ENCODE peak calls at places on chromosome 2, in seven cellular contexts. U is A549, T is kidney, Z is AG04449, E is GM06990, X is pancreas, M is GM20000. W is an unnamed sample.

GRCh38 chr2:128437181-128437520 is 118.5 kb upstream of the HS6ST1 start:
- DNase-seq in X (no peak), U (no peak), M (no peak), T (no peak), E (no peak), Z (no peak), W (no peak)

GRCh38 chr2:164514491-164514890 is 106.8 kb downstream of the GRB14 start:
- DNase-seq in T (no peak), Z (no peak), X (no peak), M (no peak), E (no peak), U (peak; percentile 28), W (peak; percentile 95)

GRCh38 chr2:27596627-27597026 is 13.8 kb downstream of the ZNF512 start:
- DNase-seq in Z (no peak), M (no peak), E (no peak), T (no peak), U (no peak), X (no peak), W (peak; percentile 31)

GRCh38 chr2:165898381-165898780 is 55.2 kb downstream of the TTC21B start:
- DNase-seq in T (no peak), M (no peak), X (no peak), Z (no peak), U (no peak), E (no peak), W (peak; percentile 95)

GRCh38 chr2:128369626-128370467 is 51.2 kb upstream of the HS6ST1 start:
- DNase-seq in E (no peak), U (no peak), M (no peak), Z (no peak), X (no peak), T (peak; percentile 60), W (no peak)

GRCh38 chr2:167196461-167197252 is 308.4 kb downstream of the XIRP2 start:
- DNase-seq in M (no peak), T (no peak), E (no peak), X (no peak), Z (no peak), U (no peak), W (peak; percentile 87)

GRCh38 chr2:190637903-190638618 is 10.8 kb upstream of the NAB1 start:
- DNase-seq in M (no peak), X (peak; percentile 27), Z (no peak), T (no peak), E (no peak), U (peak; percentile 46), W (no peak)

GRCh38 chr2:203637819-203638167 is 68.6 kb upstream of the CD28 start:
- DNase-seq in Z (no peak), T (no peak), M (no peak), E (no peak), U (no peak), X (no peak), W (no peak)

GRCh38 chr2:17830053-17831034 is 14.1 kb downstream of the MSGN1 start:
- DNase-seq in Z (peak; percentile 9), U (peak; percentile 92), M (peak; percentile 72), E (peak; percentile 65), X (peak; percentile 65), T (peak; percentile 83), W (peak; percentile 34)

GRCh38 chr2:18645315-18645714 is 55.9 kb upstream of the NT5C1B start:
- DNase-seq in X (no peak), M (no peak), E (no peak), U (no peak), T (no peak), Z (no peak), W (peak; percentile 8)

GRCh38 chr2:74226648-74227213 is 28.3 kb downstream of the MTHFD2 start:
- DNase-seq in X (peak; percentile 73), E (no peak), U (no peak), T (no peak), M (no peak), Z (no peak), W (no peak)

GRCh38 chr2:6863792-6864191 is 1.9 kb downstream of the CMPK2 start:
- DNase-seq in M (no peak), T (peak; percentile 72), E (no peak), U (no peak), Z (no peak), X (no peak), W (no peak)

GRCh38 chr2:85503168-85503610 is 35.8 kb upstream of the MAT2A start:
- DNase-seq in M (no peak), T (no peak), Z (no peak), E (no peak), X (no peak), U (peak; percentile 51), W (peak; percentile 65)
- TF ChIP-seq CTCF in M (no peak), T (no peak), Z (no peak), E (no peak), X (no peak), U (no peak), W (peak; percentile 18)

GRCh38 chr2:240013343-240013742 is 11.8 kb downstream of the NDUFA10 start:
- DNase-seq in X (no peak), Z (no peak), E (no peak), T (no peak), M (no peak), U (peak; percentile 29), W (peak; percentile 48)
- TF ChIP-seq CTCF in X (no peak), Z (peak; percentile 24), E (no peak), T (no peak), M (no peak), U (no peak), W (peak; percentile 51)

DNA sequence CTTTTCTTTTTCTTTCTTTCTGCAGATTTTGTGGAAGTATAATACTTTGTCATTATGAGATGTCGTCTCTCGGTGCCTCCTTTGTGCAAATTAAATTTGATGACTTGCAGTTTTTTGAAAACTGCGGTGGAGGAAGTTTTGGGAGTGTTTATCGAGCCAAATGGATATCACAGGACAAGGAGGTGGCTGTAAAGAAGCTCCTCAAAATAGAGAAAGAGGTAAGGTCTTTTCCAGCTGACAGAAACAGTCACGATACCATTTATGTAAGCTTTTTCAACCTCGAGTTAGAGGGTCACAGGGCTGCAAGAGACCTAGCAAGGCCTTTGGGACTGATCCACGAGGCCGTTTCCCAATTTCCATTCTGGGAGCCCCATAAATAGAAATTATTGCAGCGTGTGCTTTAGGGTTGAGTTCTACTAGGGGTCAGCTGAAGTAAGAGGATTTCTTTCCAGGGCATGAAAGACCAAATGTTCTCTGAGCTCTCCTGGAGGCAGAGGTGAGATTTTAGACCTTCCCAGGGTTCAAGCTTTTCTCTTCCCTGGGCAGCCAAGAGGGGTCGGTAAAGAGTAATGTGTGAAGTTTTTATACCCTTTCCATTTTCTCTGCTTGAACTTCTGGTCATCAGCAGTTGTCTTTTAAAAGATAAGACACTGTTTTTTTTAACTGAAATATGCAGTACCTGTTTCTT is 15.5 kb downstream of the MAP3K20 start:
- DNase-seq in U (no peak), M (no peak), Z (no peak), X (no peak), E (no peak), T (peak; percentile 65), W (no peak)
- TF ChIP-seq CTCF in U (peak; percentile 33), M (no peak), Z (no peak), X (no peak), E (peak; percentile 57), T (no peak), W (no peak)

GRCh38 chr2:120026890-120027289 is 14.0 kb downstream of the EPB41L5 start:
- DNase-seq in Z (no peak), E (no peak), U (peak; percentile 16), X (no peak), T (no peak), M (no peak), W (no peak)
- TF ChIP-seq CTCF in Z (no peak), E (no peak), U (no peak), X (no peak), T (no peak), M (no peak), W (peak; percentile 48)

DNA sequence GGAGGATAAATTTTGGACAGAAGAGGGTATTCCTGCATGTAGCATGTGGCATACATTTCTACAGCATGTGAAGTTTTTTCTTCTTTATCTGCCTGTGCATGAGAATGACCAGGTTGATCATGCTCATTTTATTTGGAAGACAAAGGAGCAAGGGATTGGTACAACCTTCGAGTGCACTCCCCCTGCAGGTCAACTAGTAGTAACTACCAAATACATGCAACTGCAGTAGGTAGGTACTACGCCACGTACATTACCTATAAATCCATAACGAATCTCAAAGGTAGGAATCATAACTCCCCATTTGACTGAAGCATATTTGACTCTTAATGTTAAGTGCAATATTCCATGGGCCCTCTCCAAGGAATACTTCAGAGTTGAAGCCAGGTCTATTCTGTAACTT is 763.9 kb downstream of the TSN start:
- DNase-seq in M (no peak), T (no peak), U (peak; percentile 33), X (no peak), Z (no peak), E (no peak), W (peak; percentile 11)
- TF ChIP-seq CTCF in M (no peak), T (no peak), U (peak; percentile 15), X (peak; percentile 19), Z (no peak), E (peak; percentile 22), W (peak; percentile 50)

GRCh38 chr2:105768176-105768575 is 23.5 kb downstream of the NCK2 start:
- DNase-seq in U (no peak), M (no peak), T (no peak), E (no peak), Z (no peak), X (no peak), W (no peak)

GRCh38 chr2:105768961-105769452 is 24.3 kb downstream of the NCK2 start:
- DNase-seq in X (no peak), E (no peak), U (no peak), M (no peak), Z (no peak), T (no peak), W (peak; percentile 75)

GRCh38 chr2:105770162-105770561 is 25.4 kb downstream of the NCK2 start:
- DNase-seq in Z (no peak), T (no peak), M (no peak), X (no peak), E (no peak), U (no peak), W (no peak)

GRCh38 chr2:105771841-105772240 is 27.1 kb downstream of the NCK2 start:
- DNase-seq in M (no peak), Z (no peak), T (no peak), X (no peak), E (no peak), U (no peak), W (no peak)

DNA sequence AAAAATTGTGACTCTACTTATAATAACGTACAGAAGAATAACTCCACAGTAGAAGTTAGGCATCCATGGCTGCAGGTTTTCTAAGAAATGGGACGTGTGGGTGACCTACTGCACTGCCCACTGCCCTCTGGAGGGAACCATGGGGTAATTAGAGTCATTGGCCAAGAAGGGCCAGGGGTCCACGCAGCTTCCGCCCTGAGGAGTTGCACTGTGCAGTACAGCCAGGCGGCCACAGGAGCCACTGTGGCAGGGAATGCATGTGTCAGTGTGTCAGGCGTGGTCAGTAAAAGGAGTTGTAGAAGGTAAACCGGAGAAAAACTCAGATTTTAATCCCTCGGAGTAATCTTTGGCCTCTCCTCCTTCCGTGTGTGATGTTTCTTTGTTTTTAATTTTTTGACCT is 24.8 kb downstream of the NCK2 start:
- DNase-seq in U (no peak), M (no peak), Z (no peak), T (no peak), E (no peak), X (no peak), W (no peak)
- TF ChIP-seq CTCF in U (no peak), M (no peak), Z (no peak), T (peak; percentile 30), E (no peak), X (no peak), W (peak; percentile 32)

GRCh38 chr2:58762176-58762781 is 521.2 kb upstream of the FANCL start:
- DNase-seq in X (peak; percentile 26), Z (peak; percentile 23), U (peak; percentile 69), M (peak; percentile 8), E (no peak), T (no peak), W (peak; percentile 86)
- TF ChIP-seq CTCF in X (peak; percentile 35), Z (peak; percentile 66), U (peak; percentile 72), M (peak; percentile 39), E (peak; percentile 79), T (peak; percentile 16), W (peak; percentile 89)